ENCODE peak calls at places on chromosomes 4 and X, in nine cellular contexts. Q, S, R, T, G, L, H, I and K are unnamed samples.

GRCh38 chr4:83369825-83370639 is 35.4 kb upstream of the HPSE start:
- DNase-seq in T (no peak), H (no peak), L (no peak), Q (peak), R (no peak), G (no peak), I (no peak), S (no peak), K (no peak)

GRCh38 chrX:64204701-64205440 is 637 bp downstream of the AMER1 start:
- DNase-seq in H (peak), T (no peak), S (peak), G (peak), Q (peak), R (peak), L (peak), I (peak), K (no peak)

GRCh38 chr4:36243355-36244256 is 708 bp downstream of the ARAP2 start:
- DNase-seq in L (peak), T (no peak), I (no peak), Q (no peak), R (peak), H (peak), S (peak), G (no peak), K (peak)

GRCh38 chr4:116027311-116027710 is 913.9 kb upstream of the NDST4 start:
- DNase-seq in T (no peak), L (no peak), I (no peak), S (no peak), R (no peak), H (no peak), Q (no peak), G (no peak), K (no peak)

GRCh38 chr4:111797455-111798163 is 347.6 kb upstream of the FAM241A start:
- DNase-seq in T (no peak), R (no peak), S (no peak), L (no peak), G (no peak), I (no peak), H (no peak), Q (no peak), K (no peak)

GRCh38 chrX:130775849-130776248 is 127.2 kb downstream of the ENOX2 start:
- DNase-seq in I (no peak), L (no peak), R (no peak), T (no peak), H (no peak), Q (no peak), S (no peak), G (no peak), K (no peak)

GRCh38 chr4:148271166-148271565 is 171.0 kb downstream of the NR3C2 start:
- DNase-seq in G (no peak), S (no peak), Q (no peak), T (no peak), R (no peak), L (no peak), H (no peak), I (no peak), K (no peak)

GRCh38 chrX:53445977-53446376 is 11.8 kb upstream of the HSD17B10 start:
- DNase-seq in R (peak), G (no peak), S (peak), H (peak), T (no peak), Q (peak), L (peak), I (no peak), K (peak)

GRCh38 chr4:129240816-129241215 is 144.9 kb downstream of the C4orf33 start:
- DNase-seq in H (no peak), G (no peak), Q (no peak), I (peak), L (no peak), T (no peak), S (no peak), R (no peak), K (no peak)

GRCh38 chr4:94439606-94440005 is 12.1 kb upstream of the PDLIM5 start:
- DNase-seq in Q (no peak), L (no peak), R (no peak), I (no peak), S (no peak), T (no peak), G (no peak), H (no peak), K (no peak)

GRCh38 chr4:907691-908437 is 24.3 kb downstream of the GAK start:
- DNase-seq in G (no peak), T (no peak), R (no peak), S (no peak), Q (no peak), I (no peak), L (no peak), H (no peak), K (no peak)

GRCh38 chr4:17866790-17867189 is 56.0 kb downstream of the NCAPG start:
- DNase-seq in L (no peak), I (no peak), Q (no peak), H (no peak), T (no peak), S (no peak), G (no peak), R (no peak), K (no peak)

GRCh38 chr4:7155611-7156071 is 36.7 kb upstream of the SORCS2 start:
- DNase-seq in R (no peak), G (no peak), L (no peak), T (no peak), I (no peak), H (no peak), S (peak), Q (no peak), K (peak)

GRCh38 chr4:26235500-26235899 is 85.3 kb upstream of the RBPJ start:
- DNase-seq in H (no peak), T (no peak), Q (no peak), S (no peak), L (no peak), R (peak), G (no peak), I (peak), K (peak)

GRCh38 chr4:145679520-145679919 is 426 bp upstream of the C4orf51 start:
- DNase-seq in H (no peak), T (no peak), G (no peak), I (no peak), R (peak), L (peak), Q (peak), S (no peak), K (no peak)

DNA sequence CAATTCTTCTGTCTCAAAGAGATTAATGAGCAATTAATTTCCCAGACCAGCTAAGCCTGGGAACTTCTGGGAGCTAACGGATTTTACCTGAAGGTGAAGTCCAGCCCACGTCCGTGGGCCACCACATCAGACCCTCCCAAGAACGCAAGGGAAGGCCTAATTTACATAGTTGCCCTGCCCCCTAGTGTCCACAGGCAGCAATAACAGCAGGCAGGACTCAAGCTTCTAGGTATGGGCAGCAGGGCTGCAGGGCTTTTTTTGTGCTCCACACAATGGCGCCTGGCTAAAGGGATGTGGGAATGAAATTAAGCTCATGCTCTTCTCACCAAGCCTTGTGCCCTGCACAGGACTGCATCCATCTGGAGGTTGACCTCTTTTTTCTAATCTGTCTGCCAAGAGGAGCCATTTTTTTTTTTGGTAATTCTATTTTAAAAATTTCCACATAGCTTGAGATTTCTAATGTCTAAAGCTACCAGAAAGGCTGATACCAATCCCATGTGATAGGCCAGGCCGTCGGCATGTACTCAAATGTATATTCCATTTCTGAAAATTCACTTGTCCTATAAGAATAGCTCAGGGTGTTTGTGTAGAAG is 111.9 kb upstream of the TMEM164 start:
- DNase-seq in S (peak), Q (peak), R (peak), G (peak), L (peak), I (peak), H (peak), T (no peak), K (peak)
- TF ChIP-seq EP300 in S (no peak), Q (no peak), R (no peak), G (no peak), L (no peak), I (no peak), H (no peak), T (no peak), K (no peak)

GRCh38 chr4:41998019-41998418 is 7.7 kb downstream of the SLC30A9 start:
- DNase-seq in R (no peak), G (no peak), T (no peak), I (no peak), L (no peak), Q (no peak), S (no peak), H (no peak), K (no peak)

GRCh38 chr4:41991916-41992767 is 1.8 kb downstream of the SLC30A9 start:
- DNase-seq in I (no peak), S (no peak), L (peak), T (no peak), G (no peak), Q (peak), R (no peak), H (no peak), K (no peak)

GRCh38 chr4:41990383-41991111 is at the start of gene SLC30A9:
- DNase-seq in S (peak), T (peak), G (peak), L (peak), I (peak), R (peak), Q (peak), H (peak), K (peak)

GRCh38 chr4:41992967-41993857 is 2.9 kb downstream of the SLC30A9 start:
- DNase-seq in T (no peak), S (no peak), L (no peak), Q (no peak), G (no peak), H (no peak), R (no peak), I (no peak), K (no peak)

GRCh38 chr4:41994461-41994860 is 4.1 kb downstream of the SLC30A9 start:
- DNase-seq in H (no peak), L (no peak), G (no peak), Q (no peak), I (no peak), S (no peak), T (no peak), R (no peak), K (no peak)
- TF ChIP-seq CTCF in H (peak), L (no peak), G (no peak), Q (no peak), I (no peak), S (peak), T (no peak), R (no peak), K (no peak)

GRCh38 chr4:64384237-64385176 is 24.7 kb downstream of the TECRL start:
- DNase-seq in H (no peak), S (no peak), Q (no peak), G (no peak), R (no peak), T (no peak), L (no peak), I (no peak), K (no peak)

GRCh38 chr4:64388252-64388651 is 21.0 kb downstream of the TECRL start:
- DNase-seq in T (no peak), R (no peak), Q (no peak), G (no peak), L (no peak), S (no peak), I (no peak), H (no peak), K (no peak)

GRCh38 chr4:64385177-64385549 is 24.1 kb downstream of the TECRL start:
- DNase-seq in S (no peak), R (no peak), Q (no peak), T (no peak), L (no peak), G (no peak), H (no peak), I (no peak), K (no peak)
- TF ChIP-seq EP300 in S (no peak), R (no peak), Q (no peak), T (no peak), L (no peak), G (no peak), H (no peak), I (no peak), K (no peak)

GRCh38 chr4:121277194-121278105 is 103.4 kb downstream of the QRFPR start:
- DNase-seq in H (peak), I (no peak), T (no peak), S (peak), L (no peak), R (no peak), G (no peak), Q (peak), K (peak)
- TF ChIP-seq CTCF in H (peak), I (no peak), T (peak), S (peak), L (no peak), R (no peak), G (no peak), Q (peak), K (peak)

GRCh38 chr4:14783011-14783877 is 219.0 kb upstream of the CPEB2 start:
- DNase-seq in S (no peak), H (no peak), Q (no peak), L (no peak), G (no peak), T (peak), R (no peak), I (no peak), K (no peak)
- TF ChIP-seq EP300 in S (no peak), H (no peak), Q (no peak), L (no peak), G (no peak), T (peak), R (no peak), I (no peak), K (no peak)

GRCh38 chr4:66571145-66571544 is 900.9 kb upstream of the EPHA5 start:
- DNase-seq in I (no peak), R (no peak), H (no peak), T (no peak), G (no peak), Q (no peak), S (no peak), L (no peak), K (no peak)

GRCh38 chr4:66572949-66573348 is 902.7 kb upstream of the EPHA5 start:
- DNase-seq in S (no peak), H (no peak), I (no peak), Q (no peak), R (no peak), L (no peak), T (no peak), G (no peak), K (no peak)

GRCh38 chr4:66575024-66575696 is 904.9 kb upstream of the EPHA5 start:
- DNase-seq in T (no peak), G (no peak), H (no peak), R (no peak), S (no peak), I (no peak), Q (peak), L (peak), K (no peak)

GRCh38 chr4:66577922-66578321 is 907.6 kb upstream of the EPHA5 start:
- DNase-seq in L (no peak), I (no peak), H (no peak), S (no peak), T (no peak), Q (no peak), R (no peak), G (no peak), K (no peak)

DNA sequence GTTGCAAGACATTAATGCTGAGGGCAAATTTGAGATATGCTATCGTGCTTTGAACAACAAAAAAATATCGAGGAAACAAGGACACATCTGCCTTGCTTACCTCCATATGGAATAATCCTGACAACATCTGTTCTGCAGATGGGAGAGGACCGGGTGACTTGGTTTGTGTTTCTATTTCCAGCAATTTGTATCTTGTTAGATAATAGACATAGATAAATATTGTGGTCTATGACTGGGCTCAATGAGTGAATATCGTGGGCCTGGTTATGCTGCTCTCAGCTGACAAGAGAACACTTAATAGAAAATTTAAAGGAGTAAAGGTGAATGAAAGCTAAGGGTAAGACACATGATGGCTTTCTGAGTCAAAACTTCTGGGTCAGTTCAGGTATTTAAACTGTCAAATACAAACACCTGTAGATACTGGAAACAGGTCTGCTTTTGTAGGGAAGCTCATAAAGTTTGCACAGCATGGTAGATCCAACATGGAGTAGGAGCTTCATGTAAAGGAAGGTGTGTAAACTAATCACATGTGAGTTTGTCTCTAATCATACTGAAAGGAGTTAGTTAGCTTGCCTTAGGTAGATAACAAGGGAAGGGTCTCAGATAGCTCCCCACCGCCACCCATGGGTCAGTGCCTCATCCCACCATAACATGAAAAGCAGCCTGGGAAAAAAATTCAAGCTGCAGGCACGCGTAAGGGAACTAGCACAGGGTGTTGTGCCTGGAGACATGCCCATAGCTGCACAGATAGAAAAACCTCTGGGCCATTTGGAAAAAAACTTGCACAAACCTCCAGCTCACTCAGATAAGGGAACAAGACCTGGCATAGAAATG is 904.1 kb upstream of the EPHA5 start:
- DNase-seq in R (no peak), Q (no peak), G (no peak), L (no peak), I (no peak), S (no peak), H (no peak), T (no peak), K (no peak)
- TF ChIP-seq CTCF in R (no peak), Q (no peak), G (no peak), L (peak), I (no peak), S (no peak), H (no peak), T (no peak), K (no peak)

GRCh38 chr4:119082661-119083060 is 53.0 kb upstream of the MYOZ2 start:
- DNase-seq in I (no peak), R (no peak), H (no peak), G (no peak), T (no peak), L (no peak), Q (no peak), S (no peak), K (no peak)

GRCh38 chr4:119081943-119082342 is 53.7 kb upstream of the MYOZ2 start:
- DNase-seq in R (no peak), H (no peak), L (no peak), G (no peak), S (no peak), I (no peak), T (no peak), Q (no peak), K (no peak)

GRCh38 chr4:119087656-119088055 is 48.0 kb upstream of the MYOZ2 start:
- DNase-seq in T (no peak), Q (no peak), S (no peak), G (no peak), H (no peak), I (no peak), R (no peak), L (no peak), K (no peak)

GRCh38 chr4:119084503-119084902 is 51.1 kb upstream of the MYOZ2 start:
- DNase-seq in G (no peak), I (no peak), L (no peak), T (no peak), Q (no peak), H (no peak), S (no peak), R (no peak), K (no peak)

DNA sequence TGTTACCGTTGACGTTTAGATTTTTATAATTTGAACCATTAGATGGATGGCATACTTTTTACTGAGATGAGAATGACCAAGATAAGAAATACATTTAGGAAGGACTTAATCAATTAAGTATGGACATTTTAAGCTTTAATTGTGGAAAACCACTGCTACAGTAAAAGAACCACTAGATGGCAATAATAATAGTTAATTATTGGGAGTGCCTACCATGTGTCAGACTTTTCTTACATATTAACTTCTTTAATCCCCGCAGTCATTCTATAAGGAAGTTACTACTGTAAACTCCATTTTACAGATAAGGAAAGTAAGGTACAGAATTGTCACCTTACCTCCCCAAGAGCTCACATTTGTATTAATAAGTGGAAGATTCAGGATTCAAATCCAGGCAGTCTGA is 48.5 kb upstream of the MYOZ2 start:
- DNase-seq in T (no peak), H (no peak), R (no peak), S (no peak), I (no peak), G (no peak), Q (no peak), L (no peak), K (no peak)
- TF ChIP-seq EP300 in T (no peak), H (no peak), R (no peak), S (no peak), I (no peak), G (no peak), Q (no peak), L (no peak), K (no peak)

DNA sequence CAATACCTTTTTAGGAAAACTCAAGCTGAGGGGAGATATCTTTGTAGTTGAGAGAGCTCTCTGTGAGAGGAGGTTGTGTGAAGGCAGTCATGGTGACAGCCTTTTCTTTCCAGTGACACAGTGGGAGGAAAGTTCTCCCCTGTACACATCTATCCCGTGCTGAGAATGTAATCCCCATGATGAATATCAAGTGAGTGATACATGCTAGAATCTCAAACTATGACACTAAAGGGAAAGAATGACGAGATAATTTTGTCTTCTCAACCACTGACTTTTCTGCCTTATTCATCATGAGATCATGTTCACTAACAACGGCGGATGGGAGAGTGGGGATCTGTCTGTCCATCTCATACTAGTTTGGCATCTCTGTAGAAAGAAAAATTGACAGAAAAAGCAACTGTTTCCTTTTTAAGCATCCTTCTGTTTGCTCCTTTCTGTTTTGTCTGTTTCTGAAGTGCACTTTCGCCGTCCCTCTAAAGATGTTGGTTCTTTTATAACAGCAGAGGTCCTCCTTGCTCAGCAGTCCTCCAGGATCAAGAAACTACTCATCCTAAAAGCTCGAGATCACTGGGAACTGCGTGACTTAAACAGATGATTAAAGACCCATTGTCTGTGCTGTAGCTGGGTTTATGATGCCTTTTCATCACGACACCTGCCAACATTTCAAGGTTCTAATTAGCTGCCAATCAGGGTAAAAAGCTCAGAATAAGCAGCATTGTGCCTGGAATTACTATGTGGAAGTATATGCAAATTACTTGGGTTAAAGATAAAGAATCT is 137.6 kb downstream of the DCK start:
- DNase-seq in S (no peak), L (peak), Q (no peak), R (no peak), H (no peak), T (no peak), G (no peak), I (no peak), K (no peak)
- TF ChIP-seq CTCF in S (peak), L (peak), Q (no peak), R (no peak), H (peak), T (no peak), G (no peak), I (no peak), K (no peak)